ENCODE peak calls at places on chromosomes 3 and 15, in nine cellular contexts. U is neuronal stem cell; Q is AG04450; Z is A172; J is T-cell; C is M059J; L is effector memory CD8-positive, alpha-beta T cell; G is left cardiac atrium; M is COLO829. O is an unnamed sample.

GRCh38 chr15:38073278-38073930 is 139.0 kb downstream of the TMCO5A start:
- DNase-seq in Z (no peak), L (no peak), G (no peak), C (no peak), J (no peak), U (no peak), Q (no peak), M (no peak), O (no peak)

GRCh38 chr3:55202320-55202719 is 274.5 kb upstream of the LRTM1 start:
- DNase-seq in G (no peak), M (peak), C (peak), Z (peak), Q (peak), J (no peak), U (no peak), L (no peak), O (peak)

GRCh38 chr3:173977747-173978146 is 580.2 kb downstream of the NLGN1 start:
- DNase-seq in U (no peak), J (no peak), G (no peak), C (peak), L (no peak), Z (peak), M (peak), Q (no peak), O (no peak)

GRCh38 chr15:34795267-34796081 is at the start of gene ACTC1:
- DNase-seq in M (no peak), C (peak), Z (no peak), L (no peak), Q (no peak), G (peak), U (peak), J (no peak), O (no peak)

GRCh38 chr15:48478581-48478980 is 147.4 kb downstream of the DUT start:
- DNase-seq in L (no peak), J (no peak), C (no peak), U (no peak), G (no peak), M (no peak), Q (no peak), Z (no peak), O (no peak)

GRCh38 chr3:111915905-111916304 is 56.8 kb downstream of the PHLDB2 start:
- DNase-seq in U (no peak), Z (peak), M (no peak), G (no peak), Q (no peak), J (no peak), L (no peak), C (peak), O (no peak)

GRCh38 chr3:15107075-15107947 is 8.4 kb upstream of the RBSN start:
- DNase-seq in J (no peak), M (no peak), Z (no peak), U (no peak), C (no peak), G (no peak), L (no peak), Q (no peak), O (no peak)

GRCh38 chr3:20041197-20041780 is 1.0 kb downstream of the KAT2B start:
- DNase-seq in J (peak), Q (no peak), U (peak), M (no peak), C (peak), G (peak), L (peak), Z (peak), O (no peak)

GRCh38 chr3:171190668-171191067 is 164.1 kb upstream of the SLC2A2 start:
- DNase-seq in Q (no peak), G (no peak), U (no peak), J (no peak), L (no peak), Z (peak), M (no peak), C (peak), O (no peak)

GRCh38 chr3:40847571-40847992 is 322.8 kb downstream of the ZNF621 start:
- DNase-seq in J (no peak), L (no peak), Z (peak), M (no peak), C (peak), U (peak), G (peak), Q (no peak), O (no peak)

GRCh38 chr15:90126022-90126421 is 23.8 kb upstream of the IDH2 start:
- DNase-seq in Z (no peak), G (no peak), U (no peak), L (no peak), Q (no peak), J (no peak), M (no peak), C (no peak), O (no peak)

GRCh38 chr3:124741027-124741426 is 10.8 kb downstream of the UMPS start:
- DNase-seq in M (no peak), L (no peak), C (no peak), J (no peak), Z (no peak), U (no peak), G (no peak), Q (no peak), O (no peak)

GRCh38 chr3:16884084-16884747 is 539 bp upstream of the PLCL2 start:
- DNase-seq in Q (no peak), G (peak), Z (no peak), M (no peak), U (peak), L (peak), C (no peak), J (peak), O (no peak)

GRCh38 chr3:32844914-32845313 is 27.1 kb downstream of the TRIM71 start:
- DNase-seq in J (no peak), C (no peak), U (no peak), Z (no peak), Q (no peak), G (no peak), M (no peak), L (no peak), O (no peak)

GRCh38 chr3:185362850-185363661 is at the start of gene MAP3K13:
- DNase-seq in C (peak), G (peak), Z (peak), Q (peak), U (peak), M (peak), L (peak), J (peak), O (peak)

GRCh38 chr3:64454179-64454578 is 228.9 kb upstream of the PRICKLE2 start:
- DNase-seq in C (peak), Q (no peak), G (no peak), M (peak), J (no peak), Z (peak), L (no peak), U (no peak), O (no peak)

GRCh38 chr3:101685870-101686307 is 629 bp downstream of the RPL24 start:
- DNase-seq in C (peak), J (no peak), Z (peak), L (no peak), U (no peak), Q (no peak), M (no peak), G (no peak), O (no peak)

GRCh38 chr3:11566478-11566877 is 77.2 kb downstream of the VGLL4 start:
- DNase-seq in Q (no peak), U (no peak), C (no peak), J (no peak), Z (no peak), G (peak), L (no peak), M (no peak), O (no peak)

GRCh38 chr3:15317164-15317477 is 15.3 kb downstream of the SH3BP5 start:
- DNase-seq in L (no peak), M (no peak), Z (no peak), U (no peak), G (peak), C (no peak), Q (no peak), J (no peak), O (no peak)

GRCh38 chr3:27596920-27597319 is 112.7 kb upstream of the SLC4A7 start:
- DNase-seq in U (no peak), G (no peak), J (no peak), Z (peak), Q (no peak), M (no peak), L (no peak), C (peak), O (no peak)

GRCh38 chr3:135539854-135540253 is 425.7 kb upstream of the PPP2R3A start:
- DNase-seq in G (no peak), M (no peak), L (no peak), J (no peak), Z (no peak), C (no peak), U (no peak), Q (no peak), O (no peak)

GRCh38 chr3:11282250-11283125 is 10.3 kb downstream of the ATG7 start:
- DNase-seq in G (no peak), C (no peak), Z (no peak), U (no peak), Q (no peak), J (no peak), L (no peak), M (no peak), O (peak)